ENCODE peak calls at places on chromosomes 7 and 10, in ten cellular contexts. One of them, this sample, is unnamed.

GRCh38 chr7:134908289-134908688 is 78.0 kb upstream of the AGBL3 start:
- DNase-seq in AG09309: no peak
- DNase-seq in AG04449: no peak
- DNase-seq in epithelial cell of proximal tubule: no peak
- DNase-seq in heart left ventricle: no peak
- DNase-seq in right atrium auricular region: no peak
- DNase-seq in WTC11: no peak
- DNase-seq in tibial artery: no peak
- DNase-seq in nephron progenitor cell: no peak
- DNase-seq in DND-41: no peak
- DNase-seq in this sample: no peak

GRCh38 chr7:109136893-109137292 is 567.2 kb downstream of the DNAJB9 start:
- DNase-seq in WTC11: no peak
- DNase-seq in tibial artery: no peak
- DNase-seq in nephron progenitor cell: no peak
- DNase-seq in epithelial cell of proximal tubule: no peak
- DNase-seq in AG04449: no peak
- DNase-seq in heart left ventricle: no peak
- DNase-seq in AG09309: no peak
- DNase-seq in DND-41: no peak
- DNase-seq in right atrium auricular region: no peak
- DNase-seq in this sample: no peak

GRCh38 chr7:16712916-16713315 is 40.6 kb upstream of the TSPAN13 start:
- DNase-seq in AG09309: no peak
- DNase-seq in WTC11: no peak
- DNase-seq in tibial artery: no peak
- DNase-seq in AG04449: no peak
- DNase-seq in DND-41: no peak
- DNase-seq in right atrium auricular region: no peak
- DNase-seq in heart left ventricle: no peak
- DNase-seq in epithelial cell of proximal tubule: peak; percentile 86
- DNase-seq in nephron progenitor cell: no peak
- DNase-seq in this sample: no peak

GRCh38 chr7:108234981-108235450 is 104.9 kb upstream of the LAMB4 start:
- DNase-seq in tibial artery: no peak
- DNase-seq in epithelial cell of proximal tubule: no peak
- DNase-seq in nephron progenitor cell: no peak
- DNase-seq in WTC11: no peak
- DNase-seq in right atrium auricular region: no peak
- DNase-seq in DND-41: no peak
- DNase-seq in AG09309: no peak
- DNase-seq in AG04449: no peak
- DNase-seq in heart left ventricle: no peak
- DNase-seq in this sample: no peak

GRCh38 chr7:33334349-33334748 is 205.0 kb downstream of the BBS9 start:
- DNase-seq in nephron progenitor cell: no peak
- DNase-seq in DND-41: no peak
- DNase-seq in WTC11: no peak
- DNase-seq in epithelial cell of proximal tubule: no peak
- DNase-seq in tibial artery: no peak
- DNase-seq in heart left ventricle: no peak
- DNase-seq in AG09309: no peak
- DNase-seq in AG04449: no peak
- DNase-seq in right atrium auricular region: no peak
- DNase-seq in this sample: no peak

GRCh38 chr7:74263399-74264120 is 9.4 kb upstream of the RFC2 start:
- DNase-seq in AG09309: no peak
- DNase-seq in WTC11: no peak
- DNase-seq in epithelial cell of proximal tubule: no peak
- DNase-seq in heart left ventricle: no peak
- DNase-seq in tibial artery: no peak
- DNase-seq in AG04449: no peak
- DNase-seq in right atrium auricular region: no peak
- DNase-seq in nephron progenitor cell: no peak
- DNase-seq in DND-41: no peak
- DNase-seq in this sample: no peak

GRCh38 chr7:130959743-130960207 is 225.8 kb upstream of the KLF14 start:
- DNase-seq in heart left ventricle: no peak
- DNase-seq in AG09309: peak; percentile 69
- DNase-seq in AG04449: no peak
- DNase-seq in epithelial cell of proximal tubule: no peak
- DNase-seq in WTC11: peak; percentile 24
- DNase-seq in DND-41: peak; percentile 77
- DNase-seq in tibial artery: no peak
- DNase-seq in right atrium auricular region: no peak
- DNase-seq in nephron progenitor cell: no peak
- DNase-seq in this sample: no peak

GRCh38 chr7:108045154-108045553 is 42.2 kb upstream of the LAMB1 start:
- DNase-seq in AG04449: no peak
- DNase-seq in tibial artery: no peak
- DNase-seq in nephron progenitor cell: no peak
- DNase-seq in WTC11: no peak
- DNase-seq in DND-41: no peak
- DNase-seq in heart left ventricle: no peak
- DNase-seq in AG09309: no peak
- DNase-seq in epithelial cell of proximal tubule: no peak
- DNase-seq in right atrium auricular region: no peak
- DNase-seq in this sample: no peak

GRCh38 chr10:109783286-109783685 is 140.0 kb downstream of the XPNPEP1 start:
- DNase-seq in heart left ventricle: no peak
- DNase-seq in AG04449: no peak
- DNase-seq in AG09309: no peak
- DNase-seq in DND-41: no peak
- DNase-seq in right atrium auricular region: no peak
- DNase-seq in epithelial cell of proximal tubule: no peak
- DNase-seq in nephron progenitor cell: no peak
- DNase-seq in WTC11: no peak
- DNase-seq in tibial artery: no peak
- DNase-seq in this sample: no peak

GRCh38 chr7:146654048-146654447 is 537.4 kb downstream of the CNTNAP2 start:
- DNase-seq in AG04449: no peak
- DNase-seq in WTC11: no peak
- DNase-seq in heart left ventricle: no peak
- DNase-seq in nephron progenitor cell: peak; percentile 14
- DNase-seq in right atrium auricular region: no peak
- DNase-seq in AG09309: no peak
- DNase-seq in DND-41: no peak
- DNase-seq in epithelial cell of proximal tubule: no peak
- DNase-seq in tibial artery: no peak
- DNase-seq in this sample: no peak

GRCh38 chr10:43939939-43940810 is 291.5 kb upstream of the ZNF32 start:
- DNase-seq in WTC11: no peak
- DNase-seq in DND-41: peak; percentile 29
- DNase-seq in tibial artery: no peak
- DNase-seq in right atrium auricular region: peak; percentile 54
- DNase-seq in heart left ventricle: peak; percentile 46
- DNase-seq in epithelial cell of proximal tubule: no peak
- DNase-seq in nephron progenitor cell: no peak
- DNase-seq in AG09309: peak; percentile 3
- DNase-seq in AG04449: no peak
- DNase-seq in this sample: no peak

GRCh38 chr7:92836489-92837213 is at the start of gene CDK6:
- DNase-seq in tibial artery: peak; percentile 78
- DNase-seq in WTC11: peak; percentile 71
- DNase-seq in epithelial cell of proximal tubule: no peak
- DNase-seq in heart left ventricle: peak; percentile 62
- DNase-seq in right atrium auricular region: no peak
- DNase-seq in nephron progenitor cell: peak; percentile 77
- DNase-seq in AG09309: no peak
- DNase-seq in DND-41: peak; percentile 83
- DNase-seq in AG04449: no peak
- DNase-seq in this sample: peak; percentile 66

GRCh38 chr7:30920584-30921539 is 9.2 kb downstream of the AQP1 start:
- DNase-seq in right atrium auricular region: peak; percentile 63
- DNase-seq in AG09309: no peak
- DNase-seq in heart left ventricle: peak; percentile 83
- DNase-seq in WTC11: peak; percentile 2
- DNase-seq in epithelial cell of proximal tubule: no peak
- DNase-seq in DND-41: no peak
- DNase-seq in AG04449: no peak
- DNase-seq in nephron progenitor cell: peak; percentile 0
- DNase-seq in tibial artery: peak; percentile 90
- DNase-seq in this sample: no peak

GRCh38 chr10:118213456-118213855 is 128.7 kb downstream of the FAM204A start:
- DNase-seq in epithelial cell of proximal tubule: no peak
- DNase-seq in WTC11: no peak
- DNase-seq in tibial artery: no peak
- DNase-seq in nephron progenitor cell: no peak
- DNase-seq in DND-41: no peak
- DNase-seq in AG09309: no peak
- DNase-seq in AG04449: no peak
- DNase-seq in heart left ventricle: no peak
- DNase-seq in right atrium auricular region: no peak
- DNase-seq in this sample: no peak

GRCh38 chr7:48481235-48481634 is 310.0 kb downstream of the ABCA13 start:
- DNase-seq in epithelial cell of proximal tubule: no peak
- DNase-seq in heart left ventricle: no peak
- DNase-seq in right atrium auricular region: no peak
- DNase-seq in tibial artery: no peak
- DNase-seq in AG04449: no peak
- DNase-seq in WTC11: no peak
- DNase-seq in nephron progenitor cell: no peak
- DNase-seq in DND-41: no peak
- DNase-seq in AG09309: no peak
- DNase-seq in this sample: no peak

GRCh38 chr7:23476286-23477169 is 6.2 kb upstream of the IGF2BP3 start:
- DNase-seq in DND-41: no peak
- DNase-seq in nephron progenitor cell: no peak
- DNase-seq in heart left ventricle: no peak
- DNase-seq in tibial artery: no peak
- DNase-seq in WTC11: no peak
- DNase-seq in AG04449: no peak
- DNase-seq in AG09309: no peak
- DNase-seq in right atrium auricular region: no peak
- DNase-seq in epithelial cell of proximal tubule: no peak
- DNase-seq in this sample: no peak

GRCh38 chr10:42987575-42987974 is 89.3 kb upstream of the RET start:
- DNase-seq in WTC11: no peak
- DNase-seq in DND-41: no peak
- DNase-seq in AG09309: no peak
- DNase-seq in tibial artery: no peak
- DNase-seq in nephron progenitor cell: no peak
- DNase-seq in right atrium auricular region: peak; percentile 56
- DNase-seq in AG04449: no peak
- DNase-seq in epithelial cell of proximal tubule: no peak
- DNase-seq in heart left ventricle: peak; percentile 2
- DNase-seq in this sample: no peak

GRCh38 chr7:144035385-144035784 is 13.4 kb upstream of the OR2A5 start:
- DNase-seq in WTC11: no peak
- DNase-seq in DND-41: no peak
- DNase-seq in epithelial cell of proximal tubule: no peak
- DNase-seq in heart left ventricle: no peak
- DNase-seq in AG04449: no peak
- DNase-seq in nephron progenitor cell: no peak
- DNase-seq in right atrium auricular region: no peak
- DNase-seq in tibial artery: no peak
- DNase-seq in AG09309: no peak
- DNase-seq in this sample: no peak

GRCh38 chr10:10403762-10404161 is 613.9 kb upstream of the CELF2 start:
- DNase-seq in nephron progenitor cell: no peak
- DNase-seq in right atrium auricular region: no peak
- DNase-seq in AG09309: no peak
- DNase-seq in WTC11: no peak
- DNase-seq in heart left ventricle: no peak
- DNase-seq in DND-41: no peak
- DNase-seq in epithelial cell of proximal tubule: no peak
- DNase-seq in tibial artery: no peak
- DNase-seq in AG04449: no peak
- DNase-seq in this sample: no peak

GRCh38 chr10:113062977-113063967 is 113.2 kb downstream of the TCF7L2 start:
- DNase-seq in epithelial cell of proximal tubule: no peak
- DNase-seq in tibial artery: no peak
- DNase-seq in right atrium auricular region: no peak
- DNase-seq in AG09309: no peak
- DNase-seq in WTC11: peak; percentile 23
- DNase-seq in nephron progenitor cell: peak; percentile 44
- DNase-seq in heart left ventricle: no peak
- DNase-seq in AG04449: no peak
- DNase-seq in DND-41: no peak
- DNase-seq in this sample: no peak
- TF ChIP-seq CTCF in epithelial cell of proximal tubule: no peak
- TF ChIP-seq CTCF in tibial artery: no peak
- TF ChIP-seq CTCF in right atrium auricular region: no peak
- TF ChIP-seq CTCF in AG09309: no peak
- TF ChIP-seq CTCF in WTC11: no peak
- TF ChIP-seq CTCF in nephron progenitor cell: peak; percentile 25
- TF ChIP-seq CTCF in heart left ventricle: no peak
- TF ChIP-seq CTCF in AG04449: no peak
- TF ChIP-seq CTCF in DND-41: no peak
- TF ChIP-seq CTCF in this sample: no peak

GRCh38 chr10:108544500-108545120 is 1378.7 kb downstream of the XPNPEP1 start:
- DNase-seq in right atrium auricular region: no peak
- DNase-seq in epithelial cell of proximal tubule: peak; percentile 7
- DNase-seq in heart left ventricle: no peak
- DNase-seq in AG09309: no peak
- DNase-seq in DND-41: peak; percentile 29
- DNase-seq in tibial artery: no peak
- DNase-seq in AG04449: no peak
- DNase-seq in WTC11: peak; percentile 80
- DNase-seq in nephron progenitor cell: peak; percentile 78
- DNase-seq in this sample: peak; percentile 28
- TF ChIP-seq CTCF in right atrium auricular region: peak; percentile 77
- TF ChIP-seq CTCF in epithelial cell of proximal tubule: peak; percentile 95
- TF ChIP-seq CTCF in heart left ventricle: peak; percentile 71
- TF ChIP-seq CTCF in AG09309: peak; percentile 85
- TF ChIP-seq CTCF in DND-41: peak; percentile 78
- TF ChIP-seq CTCF in tibial artery: peak; percentile 86
- TF ChIP-seq CTCF in AG04449: peak; percentile 96
- TF ChIP-seq CTCF in WTC11: peak; percentile 82
- TF ChIP-seq CTCF in nephron progenitor cell: peak; percentile 99
- TF ChIP-seq CTCF in this sample: no peak

GRCh38 chr10:94042001-94042813 is 48.5 kb downstream of the PLCE1 start:
- DNase-seq in tibial artery: no peak
- DNase-seq in AG04449: no peak
- DNase-seq in right atrium auricular region: no peak
- DNase-seq in WTC11: no peak
- DNase-seq in epithelial cell of proximal tubule: no peak
- DNase-seq in DND-41: no peak
- DNase-seq in AG09309: peak; percentile 73
- DNase-seq in nephron progenitor cell: no peak
- DNase-seq in heart left ventricle: no peak
- DNase-seq in this sample: no peak
- TF ChIP-seq CTCF in tibial artery: no peak
- TF ChIP-seq CTCF in AG04449: peak; percentile 18
- TF ChIP-seq CTCF in right atrium auricular region: no peak
- TF ChIP-seq CTCF in WTC11: no peak
- TF ChIP-seq CTCF in epithelial cell of proximal tubule: peak; percentile 40
- TF ChIP-seq CTCF in DND-41: no peak
- TF ChIP-seq CTCF in AG09309: peak; percentile 25
- TF ChIP-seq CTCF in nephron progenitor cell: no peak
- TF ChIP-seq CTCF in heart left ventricle: no peak
- TF ChIP-seq CTCF in this sample: no peak

DNA sequence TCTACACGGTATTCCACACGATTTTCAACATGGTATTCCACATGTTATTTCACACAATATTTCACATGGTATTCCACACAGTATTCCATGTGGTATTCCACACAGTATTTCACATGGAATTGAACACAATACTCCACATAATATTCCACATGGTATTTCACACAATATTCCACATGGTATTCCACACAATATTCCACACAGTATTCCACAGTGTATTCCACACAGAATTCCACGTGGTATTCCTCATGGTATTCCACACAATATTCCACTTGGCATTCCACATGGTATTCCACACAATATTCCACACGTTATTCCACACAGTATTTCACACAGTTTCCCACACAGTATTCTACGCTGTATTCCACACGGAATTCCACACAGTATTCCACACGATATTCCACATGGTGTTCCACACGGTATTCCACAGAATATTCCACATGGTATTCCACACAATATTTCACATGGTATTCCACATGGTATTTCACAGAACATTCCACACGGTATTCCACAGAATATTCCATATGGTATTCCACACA is 136.2 kb upstream of the CHST15 start:
- DNase-seq in epithelial cell of proximal tubule: no peak
- DNase-seq in AG04449: no peak
- DNase-seq in tibial artery: no peak
- DNase-seq in heart left ventricle: no peak
- DNase-seq in WTC11: no peak
- DNase-seq in AG09309: no peak
- DNase-seq in right atrium auricular region: no peak
- DNase-seq in DND-41: no peak
- DNase-seq in nephron progenitor cell: no peak
- DNase-seq in this sample: no peak
- TF ChIP-seq CTCF in epithelial cell of proximal tubule: no peak
- TF ChIP-seq CTCF in AG04449: no peak
- TF ChIP-seq CTCF in tibial artery: no peak
- TF ChIP-seq CTCF in heart left ventricle: no peak
- TF ChIP-seq CTCF in WTC11: no peak
- TF ChIP-seq CTCF in AG09309: no peak
- TF ChIP-seq CTCF in right atrium auricular region: no peak
- TF ChIP-seq CTCF in DND-41: no peak
- TF ChIP-seq CTCF in nephron progenitor cell: no peak
- TF ChIP-seq CTCF in this sample: no peak